ENCODE peak calls at places on chromosome 15, in nine cellular contexts. R is EH; O is occipital lobe; D is activated T-helper 1 cell treated with anti-CD3 and anti-CD28 coated beads, Interleukin-12 subunit alpha, Interleukin-12 subunit beta, Interleukin-2, Interleukin-4 antibody, amounts not matched to agents 30 ng/mL and 10 ng/mL and 1 ng/mL, durations not matched to agents 14 hours and 24 hours and 36 hours; Y is GM19239; B is HFFc6; V is foreskin fibroblast; W is midbrain; T is OCI-LY7. S is an unnamed sample.

GRCh38 chr15:87496109-87496508 is 760.4 kb downstream of the NTRK3 start:
- DNase-seq in R (no peak), O (no peak), D (no peak), Y (no peak), B (no peak), V (no peak), W (no peak), T (no peak), S (no peak)

GRCh38 chr15:52392008-52392687 is 96.5 kb upstream of the MYO5C start:
- DNase-seq in R (peak), O (no peak), D (no peak), Y (no peak), B (peak), V (peak), W (no peak), T (no peak), S (no peak)

GRCh38 chr15:60155661-60156060 is 151.6 kb downstream of the FOXB1 start:
- DNase-seq in R (peak), O (no peak), D (no peak), Y (no peak), B (peak), V (peak), W (no peak), T (no peak), S (no peak)

GRCh38 chr15:73983211-73983727 is 8.8 kb downstream of the STOML1 start:
- DNase-seq in R (peak), O (peak), D (no peak), Y (no peak), B (peak), V (peak), W (no peak), T (no peak), S (no peak)

GRCh38 chr15:57444877-57445513 is 68.7 kb downstream of the CGNL1 start:
- DNase-seq in R (peak), O (no peak), D (no peak), Y (no peak), B (peak), V (no peak), W (no peak), T (no peak), S (no peak)

GRCh38 chr15:99440029-99440428 is 125.8 kb upstream of the MEF2A start:
- DNase-seq in R (no peak), O (no peak), D (no peak), Y (no peak), B (no peak), V (no peak), W (no peak), T (no peak), S (no peak)

GRCh38 chr15:61171190-61171589 is 57.9 kb downstream of the RORA start:
- DNase-seq in R (no peak), O (no peak), D (no peak), Y (no peak), B (no peak), V (no peak), W (no peak), T (peak), S (no peak)

GRCh38 chr15:73924258-73924921 is 1.9 kb upstream of the LOXL1 start:
- DNase-seq in R (peak), O (no peak), D (no peak), Y (no peak), B (peak), V (peak), W (peak), T (no peak), S (no peak)

GRCh38 chr15:75884041-75884440 is 19.6 kb upstream of the FBXO22 start:
- DNase-seq in R (peak), O (no peak), D (no peak), Y (no peak), B (peak), V (peak), W (no peak), T (no peak), S (no peak)

GRCh38 chr15:63872759-63873510 is 39.2 kb upstream of the HERC1 start:
- DNase-seq in R (peak), O (peak), D (no peak), Y (no peak), B (no peak), V (peak), W (no peak), T (no peak), S (no peak)

GRCh38 chr15:100692259-100692658 is 89.9 kb downstream of the ASB7 start:
- DNase-seq in R (peak), O (no peak), D (no peak), Y (no peak), B (no peak), V (no peak), W (no peak), T (no peak), S (no peak)

GRCh38 chr15:43922021-43922420 is 95.2 kb downstream of the WDR76 start:
- DNase-seq in R (peak), O (no peak), D (no peak), Y (no peak), B (peak), V (peak), W (no peak), T (no peak), S (no peak)

GRCh38 chr15:64068133-64068532 is 21.8 kb upstream of the DAPK2 start:
- DNase-seq in R (no peak), O (no peak), D (no peak), Y (no peak), B (no peak), V (no peak), W (no peak), T (no peak), S (no peak)

GRCh38 chr15:78100886-78101285 is 8.5 kb downstream of the SH2D7 start:
- DNase-seq in R (no peak), O (no peak), D (no peak), Y (no peak), B (no peak), V (no peak), W (no peak), T (no peak), S (no peak)

GRCh38 chr15:31069360-31070000 is 32.0 kb downstream of the TRPM1 start:
- DNase-seq in R (peak), O (no peak), D (no peak), Y (no peak), B (peak), V (peak), W (peak), T (no peak), S (no peak)

GRCh38 chr15:55434989-55435825 is 26.9 kb downstream of the PIERCE2 start:
- DNase-seq in R (peak), O (no peak), D (peak), Y (peak), B (peak), V (peak), W (peak), T (peak), S (peak)

GRCh38 chr15:38750816-38751215 is 186.2 kb upstream of the RASGRP1 start:
- DNase-seq in R (peak), O (no peak), D (no peak), Y (no peak), B (no peak), V (no peak), W (no peak), T (no peak), S (no peak)

GRCh38 chr15:63461230-63461629 is 43.2 kb upstream of the USP3 start:
- DNase-seq in R (no peak), O (no peak), D (no peak), Y (no peak), B (no peak), V (no peak), W (peak), T (no peak), S (no peak)

GRCh38 chr15:31782016-31782783 is 248.1 kb upstream of the CHRNA7 start:
- DNase-seq in R (no peak), O (no peak), D (no peak), Y (no peak), B (no peak), V (no peak), W (no peak), T (no peak), S (no peak)

GRCh38 chr15:95511680-95512079 is 818.8 kb upstream of the NR2F2 start:
- DNase-seq in R (peak), O (no peak), D (no peak), Y (no peak), B (peak), V (no peak), W (no peak), T (no peak), S (no peak)

GRCh38 chr15:73114064-73114463 is 61.8 kb downstream of the NEO1 start:
- DNase-seq in R (no peak), O (no peak), D (no peak), Y (no peak), B (no peak), V (no peak), W (no peak), T (no peak), S (no peak)

GRCh38 chr15:88803920-88804247 is 648 bp downstream of the ACAN start:
- DNase-seq in R (no peak), O (no peak), D (no peak), Y (no peak), B (no peak), V (no peak), W (no peak), T (no peak), S (no peak)

GRCh38 chr15:43792761-43793493 is 807 bp downstream of the SERF2 start:
- DNase-seq in R (peak), O (no peak), D (peak), Y (no peak), B (no peak), V (no peak), W (no peak), T (peak), S (peak)

GRCh38 chr15:45162771-45163507 is 24.8 kb downstream of the SHF start:
- DNase-seq in R (peak), O (peak), D (peak), Y (peak), B (peak), V (peak), W (peak), T (peak), S (peak)

GRCh38 chr15:44536962-44537727 is at the start of gene EIF3J:
- DNase-seq in R (peak), O (peak), D (peak), Y (peak), B (peak), V (peak), W (peak), T (peak), S (peak)

GRCh38 chr15:73633991-73634495 is 854 bp upstream of the NPTN start:
- DNase-seq in R (peak), O (no peak), D (no peak), Y (no peak), B (peak), V (peak), W (no peak), T (no peak), S (no peak)

GRCh38 chr15:89003865-89004725 is 84.2 kb upstream of the ABHD2 start:
- DNase-seq in R (peak), O (no peak), D (no peak), Y (no peak), B (no peak), V (no peak), W (no peak), T (peak), S (peak)

GRCh38 chr15:80159811-80160569 is 7.2 kb downstream of the FAH start:
- DNase-seq in R (peak), O (no peak), D (no peak), Y (no peak), B (peak), V (no peak), W (no peak), T (no peak), S (peak)

GRCh38 chr15:87877114-87877810 is 379.3 kb downstream of the NTRK3 start:
- DNase-seq in R (peak), O (no peak), D (no peak), Y (no peak), B (peak), V (no peak), W (no peak), T (no peak), S (no peak)

GRCh38 chr15:63018639-63019038 is 23.9 kb upstream of the TPM1 start:
- DNase-seq in R (peak), O (no peak), D (no peak), Y (no peak), B (no peak), V (no peak), W (no peak), T (no peak), S (no peak)

GRCh38 chr15:41940441-41940857 is 31.9 kb downstream of the EHD4 start:
- DNase-seq in R (peak), O (no peak), D (peak), Y (no peak), B (peak), V (peak), W (no peak), T (no peak), S (no peak)

GRCh38 chr15:99605990-99606389 is 40.2 kb downstream of the MEF2A start:
- DNase-seq in R (no peak), O (no peak), D (no peak), Y (no peak), B (no peak), V (no peak), W (no peak), T (no peak), S (no peak)

GRCh38 chr15:25713736-25714537 is 149.2 kb downstream of the ATP10A start:
- DNase-seq in R (no peak), O (no peak), D (no peak), Y (no peak), B (no peak), V (no peak), W (no peak), T (no peak), S (no peak)

GRCh38 chr15:58313810-58314592 is 117.8 kb upstream of the LIPC start:
- DNase-seq in R (no peak), O (no peak), D (no peak), Y (no peak), B (no peak), V (no peak), W (no peak), T (no peak), S (no peak)

GRCh38 chr15:100601158-100601557 is 826 bp downstream of the LINS1 start:
- DNase-seq in R (peak), O (no peak), D (peak), Y (no peak), B (no peak), V (no peak), W (no peak), T (peak), S (no peak)

GRCh38 chr15:93917181-93917580 is 314.2 kb upstream of the MCTP2 start:
- DNase-seq in R (no peak), O (no peak), D (no peak), Y (no peak), B (no peak), V (no peak), W (no peak), T (no peak), S (no peak)

S was measured in GM13977.